ENCODE peak calls at places on chromosomes 7 and 10, in eight cellular contexts. V, G, N, H, Q, D, M and O are unnamed samples.

GRCh38 chr10:6794441-6794840 is 214.4 kb upstream of the PRKCQ start:
- DNase-seq in V (no peak), G (no peak), N (no peak), H (no peak), Q (no peak), D (no peak), M (no peak), O (no peak)

GRCh38 chr7:146960747-146961416 is 844.3 kb downstream of the CNTNAP2 start:
- DNase-seq in V (no peak), G (peak; percentile 59), N (no peak), H (no peak), Q (peak; percentile 43), D (peak; percentile 29), M (no peak), O (no peak)

GRCh38 chr10:44968887-44969400 is 9.3 kb downstream of the RASSF4 start:
- DNase-seq in V (no peak), G (no peak), N (no peak), H (no peak), Q (no peak), D (no peak), M (no peak), O (peak; percentile 18)

GRCh38 chr10:63595072-63595471 is 73.9 kb downstream of the REEP3 start:
- DNase-seq in V (no peak), G (no peak), N (no peak), H (no peak), Q (no peak), D (no peak), M (no peak), O (no peak)

GRCh38 chr10:178723-179122 is 43.5 kb downstream of the ZMYND11 start:
- DNase-seq in V (no peak), G (no peak), N (no peak), H (no peak), Q (no peak), D (no peak), M (no peak), O (no peak)

GRCh38 chr10:99765672-99766071 is 16.8 kb upstream of the ABCC2 start:
- DNase-seq in V (no peak), G (no peak), N (no peak), H (no peak), Q (no peak), D (no peak), M (no peak), O (no peak)

GRCh38 chr10:8037199-8037801 is 17.2 kb upstream of the GATA3 start:
- DNase-seq in V (no peak), G (no peak), N (no peak), H (no peak), Q (peak; percentile 44), D (peak; percentile 30), M (no peak), O (no peak)

GRCh38 chr7:155002411-155003214 is at the start of gene PAXIP1:
- DNase-seq in V (peak; percentile 41), G (peak; percentile 54), N (peak; percentile 88), H (no peak), Q (peak; percentile 92), D (peak; percentile 68), M (peak; percentile 64), O (peak; percentile 70)

GRCh38 chr10:45452268-45452667 is 78.3 kb downstream of the ALOX5 start:
- DNase-seq in V (no peak), G (no peak), N (no peak), H (no peak), Q (no peak), D (no peak), M (no peak), O (no peak)

GRCh38 chr10:31952066-31952465 is 23.4 kb upstream of the ARHGAP12 start:
- DNase-seq in V (no peak), G (no peak), N (no peak), H (no peak), Q (no peak), D (no peak), M (no peak), O (no peak)

GRCh38 chr10:125134483-125134848 is 25.9 kb downstream of the CTBP2 start:
- DNase-seq in V (no peak), G (no peak), N (no peak), H (no peak), Q (no peak), D (no peak), M (no peak), O (no peak)
- H3K4me1 ChIP-seq in V (no peaks in the 10 kb centered on the region), G (peaks cover 41% of the 10 kb centered on the region), N (peaks cover 13% of the 10 kb centered on the region), H (no peaks in the 10 kb centered on the region), Q (peaks cover 57% of the 10 kb centered on the region), D (peaks cover 92% of the 10 kb centered on the region), M (no peaks in the 10 kb centered on the region), O (no peaks in the 10 kb centered on the region)

GRCh38 chr10:35639021-35639521 is 3.0 kb downstream of the FZD8 start:
- DNase-seq in V (peak; percentile 55), G (peak; percentile 79), N (peak; percentile 13), H (no peak), Q (peak; percentile 66), D (peak; percentile 90), M (no peak), O (no peak)
- H3K4me2 ChIP-seq in V (peak overlapping the region; percentile 87), G (peak overlapping the region; percentile 48), N (peak overlapping the region; percentile 98), H (no peak overlapping the region), Q (peak overlapping the region; percentile 81), D (peak overlapping the region; percentile 75), M (no peak overlapping the region), O (no peak overlapping the region)

DNA sequence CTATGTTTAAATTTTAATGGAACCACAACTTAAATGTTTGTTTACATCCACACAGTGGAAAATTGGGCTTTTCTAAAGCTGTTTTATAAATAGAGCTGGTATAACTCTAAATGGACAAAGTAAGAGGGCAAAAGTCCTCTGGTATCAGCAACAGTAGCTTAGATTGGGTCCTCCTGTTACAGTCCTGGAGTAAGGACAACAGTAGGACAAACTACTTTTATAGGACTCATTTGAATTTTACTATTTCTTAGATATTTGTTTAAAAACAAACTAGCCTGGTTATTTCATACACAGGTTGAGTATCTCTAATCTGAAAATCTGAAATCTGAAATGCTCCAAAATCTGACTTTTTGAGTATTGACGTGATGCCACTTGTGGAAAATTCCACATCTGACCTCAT is 8.4 kb downstream of the VCL start:
- DNase-seq in V (no peak), G (no peak), N (no peak), H (no peak), Q (no peak), D (no peak), M (no peak), O (no peak)
- H3K79me2 ChIP-seq in V (peaks cover 99% of the 10 kb centered on the region), G (peaks cover 55% of the 10 kb centered on the region), N (peaks cover 98% of the 10 kb centered on the region), H (peaks cover 98% of the 10 kb centered on the region), Q (peaks cover 100% of the 10 kb centered on the region), D (peaks cover 100% of the 10 kb centered on the region), M (peaks cover 98% of the 10 kb centered on the region), O (no peaks in the 10 kb centered on the region)

GRCh38 chr10:95285556-95285955 is 5.2 kb downstream of the PDLIM1 start:
- DNase-seq in V (no peak), G (no peak), N (no peak), H (no peak), Q (no peak), D (no peak), M (no peak), O (no peak)
- H3K4me1 ChIP-seq in V (peaks cover 28% of the 10 kb centered on the region), G (peaks cover 10% of the 10 kb centered on the region), N (peaks cover 32% of the 10 kb centered on the region), H (peaks cover 31% of the 10 kb centered on the region), Q (peaks cover 13% of the 10 kb centered on the region), D (peaks cover 46% of the 10 kb centered on the region), M (peaks cover 32% of the 10 kb centered on the region), O (no peaks in the 10 kb centered on the region)